ENCODE peak calls at places on chromosomes 7 and 10, in ten cellular contexts. One of them, this sample, is unnamed.

GRCh38 chr7:123244768-123245167 is 45.0 kb upstream of the SLC13A1 start:
- DNase-seq in GM03348: no peak
- DNase-seq in suprapubic skin: no peak
- DNase-seq in brain microvascular endothelial cell: no peak
- DNase-seq in fibroblast of the aortic adventitia: no peak
- DNase-seq in frontal cortex: no peak
- DNase-seq in NCI-H146: no peak
- DNase-seq in H9: no peak
- DNase-seq in stimulated activated naive CD4-positive, alpha-beta T cell: no peak
- DNase-seq in T-helper 9 cell: no peak
- DNase-seq in this sample: no peak

GRCh38 chr7:151990567-151990966 is 34.3 kb downstream of the GALNTL5 start:
- DNase-seq in GM03348: no peak
- DNase-seq in suprapubic skin: no peak
- DNase-seq in brain microvascular endothelial cell: peak; percentile 32
- DNase-seq in fibroblast of the aortic adventitia: no peak
- DNase-seq in frontal cortex: no peak
- DNase-seq in NCI-H146: no peak
- DNase-seq in H9: no peak
- DNase-seq in stimulated activated naive CD4-positive, alpha-beta T cell: no peak
- DNase-seq in T-helper 9 cell: no peak
- DNase-seq in this sample: peak; percentile 35

GRCh38 chr7:117143580-117143979 is 179.3 kb downstream of the WNT2 start:
- DNase-seq in GM03348: no peak
- DNase-seq in suprapubic skin: no peak
- DNase-seq in brain microvascular endothelial cell: peak; percentile 29
- DNase-seq in fibroblast of the aortic adventitia: no peak
- DNase-seq in frontal cortex: no peak
- DNase-seq in NCI-H146: no peak
- DNase-seq in H9: no peak
- DNase-seq in stimulated activated naive CD4-positive, alpha-beta T cell: no peak
- DNase-seq in T-helper 9 cell: no peak
- DNase-seq in this sample: peak; percentile 70

GRCh38 chr10:70461397-70462348 is 16.9 kb upstream of the PALD1 start:
- DNase-seq in GM03348: peak; percentile 85
- DNase-seq in suprapubic skin: no peak
- DNase-seq in brain microvascular endothelial cell: peak; percentile 56
- DNase-seq in fibroblast of the aortic adventitia: peak; percentile 60
- DNase-seq in frontal cortex: peak; percentile 71
- DNase-seq in NCI-H146: peak; percentile 57
- DNase-seq in H9: peak; percentile 75
- DNase-seq in stimulated activated naive CD4-positive, alpha-beta T cell: no peak
- DNase-seq in T-helper 9 cell: peak; percentile 29
- DNase-seq in this sample: peak; percentile 74

GRCh38 chr7:80347173-80347572 is 164.7 kb downstream of the GNAT3 start:
- DNase-seq in GM03348: peak; percentile 32
- DNase-seq in suprapubic skin: no peak
- DNase-seq in brain microvascular endothelial cell: no peak
- DNase-seq in fibroblast of the aortic adventitia: peak; percentile 41
- DNase-seq in frontal cortex: no peak
- DNase-seq in NCI-H146: no peak
- DNase-seq in H9: no peak
- DNase-seq in stimulated activated naive CD4-positive, alpha-beta T cell: no peak
- DNase-seq in T-helper 9 cell: no peak
- DNase-seq in this sample: peak; percentile 50

GRCh38 chr7:145644426-145645154 is 472.0 kb upstream of the CNTNAP2 start:
- DNase-seq in GM03348: no peak
- DNase-seq in suprapubic skin: no peak
- DNase-seq in brain microvascular endothelial cell: no peak
- DNase-seq in fibroblast of the aortic adventitia: peak; percentile 12
- DNase-seq in frontal cortex: no peak
- DNase-seq in NCI-H146: no peak
- DNase-seq in H9: no peak
- DNase-seq in stimulated activated naive CD4-positive, alpha-beta T cell: no peak
- DNase-seq in T-helper 9 cell: no peak
- DNase-seq in this sample: no peak

GRCh38 chr10:114874827-114875541 is 53.4 kb downstream of the FHIP2A start:
- DNase-seq in GM03348: no peak
- DNase-seq in suprapubic skin: no peak
- DNase-seq in brain microvascular endothelial cell: peak; percentile 76
- DNase-seq in fibroblast of the aortic adventitia: peak; percentile 60
- DNase-seq in frontal cortex: no peak
- DNase-seq in NCI-H146: no peak
- DNase-seq in H9: peak; percentile 85
- DNase-seq in stimulated activated naive CD4-positive, alpha-beta T cell: no peak
- DNase-seq in T-helper 9 cell: no peak
- DNase-seq in this sample: peak; percentile 40

GRCh38 chr7:151310578-151310977 is 31.0 kb upstream of the NUB1 start:
- DNase-seq in GM03348: peak; percentile 35
- DNase-seq in suprapubic skin: no peak
- DNase-seq in brain microvascular endothelial cell: no peak
- DNase-seq in fibroblast of the aortic adventitia: peak; percentile 26
- DNase-seq in frontal cortex: no peak
- DNase-seq in NCI-H146: peak; percentile 12
- DNase-seq in H9: no peak
- DNase-seq in stimulated activated naive CD4-positive, alpha-beta T cell: no peak
- DNase-seq in T-helper 9 cell: no peak
- DNase-seq in this sample: peak; percentile 58